ENCODE peak calls at places on chromosomes 11 and 22, in four cellular contexts. A is kidney; U is esophagus muscularis mucosa; F is CD8-positive, alpha-beta T cell. L is an unnamed sample.
A peak's percentile ranks its signal among the peaks of the same experiment; 100 is the strongest.

GRCh38 chr11:114382509-114382908 is 17.8 kb downstream of the C11orf71 start:
- DNase-seq in U (no peak), A (no peak), F (no peak), L (no peak)

GRCh38 chr11:125165111-125165663 is 636 bp downstream of the PKNOX2 start:
- DNase-seq in A (peak; percentile 83), U (no peak), F (no peak), L (peak; percentile 30)

GRCh38 chr11:44634401-44635281 is 69.2 kb downstream of the CD82 start:
- DNase-seq in U (peak; percentile 92), A (peak; percentile 93), F (no peak), L (peak; percentile 85)

GRCh38 chr11:46119352-46120216 is 1.7 kb downstream of the PHF21A start:
- DNase-seq in A (peak; percentile 80), U (no peak), F (peak; percentile 40), L (peak; percentile 29)

GRCh38 chr11:44005076-44005800 is 42.5 kb upstream of the ACCSL start:
- DNase-seq in U (peak; percentile 75), A (peak; percentile 80), F (no peak), L (no peak)

GRCh38 chr11:57467508-57468157 is 7.3 kb downstream of the RTN4RL2 start:
- DNase-seq in A (no peak), F (no peak), U (no peak), L (no peak)

GRCh38 chr11:118902336-118903203 is 18.9 kb downstream of the CXCR5 start:
- DNase-seq in F (no peak), U (no peak), A (peak; percentile 74), L (no peak)

GRCh38 chr11:14449302-14449714 is 50.3 kb downstream of the COPB1 start:
- DNase-seq in U (no peak), F (no peak), A (no peak), L (no peak)

GRCh38 chr11:57100638-57101312 is 81.0 kb upstream of the LRRC55 start:
- DNase-seq in A (no peak), F (no peak), U (no peak), L (no peak)

GRCh38 chr22:32080904-32081303 is 37.8 kb downstream of the SLC5A1 start:
- DNase-seq in F (no peak), A (no peak), U (peak; percentile 68), L (peak; percentile 64)

GRCh38 chr22:32994046-32994827 is 63.9 kb downstream of the SYN3 start:
- DNase-seq in U (no peak), A (no peak), F (no peak), L (no peak)

GRCh38 chr11:65437436-65438227 is 15.0 kb downstream of the NEAT1 start:
- DNase-seq in A (no peak), F (no peak), U (peak; percentile 82), L (no peak)

GRCh38 chr11:15127341-15127740 is 12.6 kb downstream of the INSC start:
- DNase-seq in U (no peak), F (no peak), A (no peak), L (no peak)

GRCh38 chr11:32297629-32298028 is 137.7 kb downstream of the WT1 start:
- DNase-seq in A (no peak), U (no peak), F (no peak), L (peak; percentile 54)

GRCh38 chr22:23072911-23073491 is 2.7 kb downstream of the GNAZ start:
- DNase-seq in U (no peak), F (no peak), A (peak; percentile 39), L (no peak)

GRCh38 chr11:111177037-111177988 is 68.2 kb upstream of the POU2AF2 start:
- DNase-seq in A (no peak), F (no peak), U (no peak), L (no peak)

GRCh38 chr11:100869328-100869727 is 182.2 kb downstream of the ARHGAP42 start:
- DNase-seq in F (no peak), A (no peak), U (no peak), L (no peak)

GRCh38 chr11:33339247-33339646 is 82.1 kb downstream of the HIPK3 start:
- DNase-seq in A (no peak), U (no peak), F (no peak), L (no peak)

GRCh38 chr11:30855383-30856006 is 269.3 kb upstream of the MPPED2 start:
- DNase-seq in A (no peak), U (no peak), F (no peak), L (peak; percentile 4)

GRCh38 chr11:6431861-6432260 is 8.9 kb downstream of the HPX start:
- DNase-seq in F (no peak), A (no peak), U (no peak), L (peak; percentile 83)

GRCh38 chr22:50403701-50404101 is 60.6 kb downstream of the PPP6R2 start:
- DNase-seq in A (peak; percentile 85), U (no peak), F (no peak), L (no peak)

GRCh38 chr11:61611309-61611708 is 30.4 kb upstream of the SYT7 start:
- DNase-seq in F (no peak), A (no peak), U (no peak), L (no peak)

GRCh38 chr11:106271686-106272085 is 194.2 kb downstream of the AASDHPPT start:
- DNase-seq in U (no peak), A (no peak), F (no peak), L (no peak)

GRCh38 chr22:38222797-38223119 is 21.0 kb downstream of the MAFF start:
- DNase-seq in F (no peak), U (no peak), A (no peak), L (peak; percentile 58)
- H3K27ac ChIP-seq in F (no peak overlapping the region), U (peak overlapping the region; percentile 20), A (no peak overlapping the region), L (peak overlapping the region; percentile 99)

GRCh38 chr22:28772633-28773460 is at the start of gene CCDC117:
- DNase-seq in F (peak; percentile 87), A (peak; percentile 98), U (peak; percentile 98), L (peak; percentile 80)
- TF ChIP-seq CTCF in F (peak; percentile 31), A (peak; percentile 20), U (peak; percentile 30), L (no peak)

GRCh38 chr11:121471167-121471566 is 18.4 kb upstream of the SORL1-AS1 start:
- DNase-seq in U (no peak), F (no peak), A (no peak), L (no peak)

GRCh38 chr11:121469910-121470309 is 17.1 kb upstream of the SORL1-AS1 start:
- DNase-seq in F (no peak), A (no peak), U (no peak), L (no peak)

GRCh38 chr11:121472310-121472709 is 19.5 kb upstream of the SORL1-AS1 start:
- DNase-seq in A (no peak), F (no peak), U (no peak), L (no peak)

GRCh38 chr11:121476379-121477032 is 23.7 kb upstream of the SORL1-AS1 start:
- DNase-seq in U (no peak), F (no peak), A (no peak), L (peak; percentile 49)

DNA sequence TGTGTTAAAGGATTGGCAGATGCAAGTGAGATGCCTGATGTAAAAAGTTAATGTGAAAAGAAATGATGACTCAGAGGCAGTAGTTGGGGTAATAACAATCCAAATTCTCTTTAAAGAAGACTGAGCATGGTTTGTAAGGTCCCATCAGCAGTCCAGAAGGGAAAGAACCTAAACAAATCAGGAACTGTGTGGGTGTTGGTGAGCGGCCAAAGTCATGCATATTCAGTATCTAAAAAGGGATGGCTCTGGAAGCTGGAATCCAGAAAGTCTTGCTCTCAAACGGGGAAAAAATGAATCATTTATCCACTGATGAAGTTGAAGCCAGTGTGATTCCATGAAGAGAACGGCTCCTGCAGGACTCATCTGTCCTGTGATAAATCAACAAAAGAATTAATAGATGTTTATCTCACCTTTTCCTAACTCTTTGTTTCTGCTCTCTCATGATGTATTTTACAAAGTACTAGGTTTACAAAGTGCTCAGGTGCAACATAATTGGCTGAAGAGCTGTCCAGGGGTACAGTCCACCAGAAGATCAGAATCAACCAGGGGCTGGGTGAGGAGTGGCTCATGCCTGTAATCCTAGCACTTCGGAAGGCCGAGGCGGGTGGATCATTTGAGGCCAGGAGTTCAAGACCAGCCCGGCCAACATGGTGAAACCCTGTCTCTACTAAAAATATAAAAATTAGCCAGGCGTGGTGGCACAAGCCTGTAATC is 20.5 kb upstream of the SORL1-AS1 start:
- DNase-seq in U (no peak), F (no peak), A (no peak), L (no peak)
- H3K27ac ChIP-seq in U (no peak overlapping the region), F (no peak overlapping the region), A (peak overlapping the region; percentile 11), L (no peak overlapping the region)

GRCh38 chr11:22830082-22830414 is 447 bp upstream of the SVIP start:
- DNase-seq in U (no peak), F (no peak), A (no peak), L (no peak)
- TF ChIP-seq CTCF in U (no peak), F (no peak), A (no peak), L (peak; percentile 13)

DNA sequence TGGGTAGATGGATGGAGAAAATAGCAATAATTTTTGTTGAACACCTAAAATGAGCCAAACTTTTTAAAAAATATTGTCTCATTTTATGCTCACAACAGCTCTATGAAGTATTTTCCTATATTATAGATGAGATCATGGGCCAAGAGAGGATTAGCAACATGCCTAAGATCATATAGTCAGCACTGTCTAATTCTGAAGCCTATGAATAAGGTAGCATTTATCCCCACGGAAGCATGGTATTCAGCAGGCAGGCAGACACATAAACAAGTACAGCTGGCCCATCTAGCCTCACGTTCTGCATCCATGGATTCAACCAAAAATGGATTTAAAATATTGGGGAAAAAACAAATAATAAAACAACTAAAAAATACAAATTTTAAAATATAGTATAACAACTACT is 21.9 kb upstream of the RAB30 start:
- DNase-seq in U (no peak), F (no peak), A (no peak), L (no peak)
- H3K27ac ChIP-seq in U (no peak overlapping the region), F (no peak overlapping the region), A (no peak overlapping the region), L (no peak overlapping the region)

GRCh38 chr22:43185860-43186261 is 1.1 kb downstream of the TTLL12 start:
- DNase-seq in U (no peak), A (peak; percentile 83), F (no peak), L (peak; percentile 44)
- TF ChIP-seq CTCF in U (no peak), A (no peak), F (no peak), L (no peak)

GRCh38 chr22:40302149-40302548 is 44.2 kb upstream of the ADSL start:
- DNase-seq in A (no peak), U (no peak), F (no peak), L (no peak)
- H3K27ac ChIP-seq in A (no peak overlapping the region), U (no peak overlapping the region), F (no peak overlapping the region), L (no peak overlapping the region)

GRCh38 chr11:3195251-3196160 is 23.1 kb downstream of the MRGPRG start:
- DNase-seq in A (no peak), U (no peak), F (no peak), L (peak; percentile 23)
- TF ChIP-seq CTCF in A (peak; percentile 22), U (peak; percentile 55), F (no peak), L (peak; percentile 22)

GRCh38 chr11:66598993-66599392 is 6.0 kb downstream of the CCS start:
- DNase-seq in A (no peak), F (no peak), U (no peak), L (no peak)

GRCh38 chr11:66600219-66600923 is 7.4 kb downstream of the CCS start:
- DNase-seq in F (no peak), U (no peak), A (peak; percentile 11), L (no peak)

GRCh38 chr11:66604161-66604560 is 11.2 kb downstream of the CCS start:
- DNase-seq in U (no peak), A (peak; percentile 4), F (no peak), L (no peak)

GRCh38 chr11:66600924-66601233 is 7.9 kb downstream of the CCS start:
- DNase-seq in A (peak; percentile 11), F (no peak), U (no peak), L (no peak)

DNA sequence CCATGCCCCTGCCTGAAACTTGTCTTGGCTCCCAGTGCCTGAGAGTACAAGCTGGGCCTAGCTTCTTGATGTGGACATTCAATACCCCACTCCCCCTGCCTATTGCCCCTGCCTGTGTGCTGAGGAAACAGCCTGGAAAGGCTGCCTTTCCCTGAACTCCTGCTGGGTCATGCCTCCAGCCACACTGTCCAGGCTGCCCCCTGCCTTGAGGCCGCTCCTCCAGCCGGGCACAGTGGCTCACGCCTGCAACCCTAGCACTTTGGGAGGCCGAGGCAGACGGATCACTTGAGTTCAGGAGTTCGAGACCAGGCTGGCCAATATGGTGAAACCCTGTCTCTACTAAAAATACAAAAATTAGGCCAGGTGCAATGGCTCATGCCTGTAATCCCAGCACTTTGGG is 10.1 kb downstream of the CCS start:
- DNase-seq in U (no peak), A (peak; percentile 46), F (no peak), L (no peak)
- H3K27ac ChIP-seq in U (no peak overlapping the region), A (no peak overlapping the region), F (no peak overlapping the region), L (peak overlapping the region; percentile 71)